ENCODE peak calls at places on chromosome 1, in ten cellular contexts. V, W, T, M, Y, P, R, E, F and U are unnamed samples.

GRCh38 chr1:157269656-157270375 is 131.6 kb upstream of the ETV3 start:
- DNase-seq in V (no peak), W (no peak), T (no peak), M (no peak), Y (no peak), P (no peak), R (no peak), E (no peak), F (no peak), U (no peak)

GRCh38 chr1:224425279-224425884 is 9.2 kb downstream of the WDR26 start:
- DNase-seq in V (no peak), W (no peak), T (no peak), M (no peak), Y (no peak), P (no peak), R (no peak), E (no peak), F (no peak), U (no peak)

GRCh38 chr1:228280106-228280901 is 72.5 kb downstream of the OBSCN start:
- DNase-seq in V (no peak), W (peak), T (no peak), M (no peak), Y (peak), P (no peak), R (no peak), E (no peak), F (no peak), U (no peak)

GRCh38 chr1:116256875-116257823 is 115.9 kb upstream of the ATP1A1 start:
- DNase-seq in V (peak), W (no peak), T (no peak), M (no peak), Y (no peak), P (peak), R (no peak), E (no peak), F (no peak), U (no peak)

GRCh38 chr1:19169642-19170041 is 40.4 kb downstream of the UBR4 start:
- DNase-seq in V (no peak), W (no peak), T (no peak), M (no peak), Y (no peak), P (no peak), R (no peak), E (no peak), F (no peak), U (no peak)

GRCh38 chr1:93556291-93556690 is 108.4 kb downstream of the FNBP1L start:
- DNase-seq in V (no peak), W (no peak), T (no peak), M (no peak), Y (no peak), P (no peak), R (no peak), E (no peak), F (peak), U (no peak)

GRCh38 chr1:192167941-192168685 is 9.9 kb downstream of the RGS18 start:
- DNase-seq in V (no peak), W (no peak), T (peak), M (no peak), Y (no peak), P (no peak), R (no peak), E (no peak), F (no peak), U (no peak)

GRCh38 chr1:82227696-82228095 is 427.0 kb downstream of the ADGRL2 start:
- DNase-seq in V (no peak), W (no peak), T (peak), M (no peak), Y (no peak), P (no peak), R (no peak), E (no peak), F (no peak), U (no peak)

GRCh38 chr1:101929343-101929742 is 67.4 kb downstream of the OLFM3 start:
- DNase-seq in V (no peak), W (no peak), T (no peak), M (no peak), Y (no peak), P (no peak), R (no peak), E (no peak), F (no peak), U (no peak)

GRCh38 chr1:17189632-17190525 is 15.0 kb upstream of the PADI1 start:
- DNase-seq in V (no peak), W (no peak), T (peak), M (no peak), Y (peak), P (peak), R (peak), E (no peak), F (no peak), U (peak)

GRCh38 chr1:225691377-225691776 is 38.5 kb upstream of the ENAH start:
- DNase-seq in V (no peak), W (no peak), T (no peak), M (no peak), Y (no peak), P (no peak), R (no peak), E (no peak), F (peak), U (no peak)

GRCh38 chr1:232472485-232473041 is 157.4 kb downstream of the SIPA1L2 start:
- DNase-seq in V (no peak), W (no peak), T (peak), M (no peak), Y (no peak), P (no peak), R (peak), E (no peak), F (no peak), U (no peak)

GRCh38 chr1:100234432-100234831 is 15.2 kb downstream of the DBT start:
- DNase-seq in V (no peak), W (no peak), T (no peak), M (no peak), Y (no peak), P (no peak), R (no peak), E (no peak), F (no peak), U (no peak)